ENCODE peak calls at places on chromosomes 13 and 19, in six cellular contexts. J, B, U, L, Z and Q are unnamed samples.

GRCh38 chr13:26531751-26532150 is 25.7 kb upstream of the WASF3 start:
- DNase-seq in J (no peak), B (no peak), U (no peak), L (no peak), Z (no peak), Q (no peak)

GRCh38 chr13:52104624-52105023 is 24.2 kb downstream of the NEK5 start:
- DNase-seq in J (no peak), B (no peak), U (no peak), L (no peak), Z (peak; percentile 61), Q (no peak)

GRCh38 chr13:63636231-63636993 is 2220.8 kb upstream of the PCDH20 start:
- DNase-seq in J (no peak), B (no peak), U (no peak), L (no peak), Z (no peak), Q (no peak)

GRCh38 chr19:10137751-10138682 is 18.3 kb upstream of the EIF3G start:
- DNase-seq in J (no peak), B (no peak), U (no peak), L (no peak), Z (no peak), Q (no peak)

GRCh38 chr19:44947041-44947581 is 1.3 kb downstream of the APOC2 start:
- DNase-seq in J (no peak), B (no peak), U (no peak), L (no peak), Z (no peak), Q (no peak)

GRCh38 chr19:33442706-33443105 is 69.2 kb downstream of the CEBPG start:
- DNase-seq in J (no peak), B (no peak), U (no peak), L (no peak), Z (no peak), Q (no peak)

GRCh38 chr13:113804017-113804702 is 45.1 kb downstream of the TMEM255B start:
- DNase-seq in J (no peak), B (no peak), U (no peak), L (peak; percentile 62), Z (no peak), Q (no peak)

GRCh38 chr13:38686635-38687245 is at the start of gene FREM2:
- DNase-seq in J (peak; percentile 97), B (peak; percentile 69), U (peak; percentile 96), L (peak; percentile 59), Z (peak; percentile 34), Q (peak; percentile 80)

GRCh38 chr19:52778811-52779210 is 7.8 kb downstream of the ZNF600 start:
- DNase-seq in J (no peak), B (no peak), U (no peak), L (no peak), Z (no peak), Q (no peak)

GRCh38 chr19:6861683-6862286 is 25.6 kb upstream of the ADGRE1 start:
- DNase-seq in J (no peak), B (no peak), U (no peak), L (no peak), Z (no peak), Q (no peak)

GRCh38 chr13:99376132-99376531 is 68.9 kb upstream of the GPR183 start:
- DNase-seq in J (no peak), B (no peak), U (no peak), L (no peak), Z (no peak), Q (peak; percentile 11)

GRCh38 chr13:72890546-72890945 is 108.6 kb downstream of the PIBF1 start:
- DNase-seq in J (no peak), B (no peak), U (no peak), L (no peak), Z (no peak), Q (no peak)
- H3K4me3 ChIP-seq in J (no peak overlapping the region), B (no peak overlapping the region), U (no peak overlapping the region), L (no peak overlapping the region), Z (no peak overlapping the region), Q (no peak overlapping the region)

DNA sequence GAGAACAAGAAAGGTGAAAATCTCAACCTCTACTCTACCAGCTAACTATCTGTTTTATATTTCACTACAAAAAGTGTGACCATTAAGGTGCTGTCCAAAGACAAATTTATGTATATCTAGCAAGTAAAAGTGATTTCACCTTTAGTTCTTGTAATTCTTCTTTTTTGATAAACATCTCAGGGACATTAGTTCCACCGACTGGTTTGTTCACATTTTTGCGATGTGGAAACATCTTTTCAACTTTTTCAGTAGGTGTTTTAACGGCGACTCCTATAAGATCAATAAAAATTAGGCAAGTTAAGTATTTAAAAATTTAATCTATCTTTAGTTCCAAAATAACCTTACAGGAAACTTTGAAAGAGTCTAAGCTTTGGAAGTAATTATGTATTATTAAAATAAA is 33.3 kb downstream of the CLDN10 start:
- DNase-seq in J (no peak), B (no peak), U (no peak), L (no peak), Z (no peak), Q (no peak)
- H3K36me3 ChIP-seq in J (peaks cover 24% of the 10 kb centered on the region), B (no peaks in the 10 kb centered on the region), U (peaks cover 62% of the 10 kb centered on the region), L (peaks cover 9% of the 10 kb centered on the region), Z (peaks cover 83% of the 10 kb centered on the region), Q (peaks cover 92% of the 10 kb centered on the region)

GRCh38 chr13:62207388-62207787 is 791.7 kb upstream of the PCDH20 start:
- DNase-seq in J (no peak), B (no peak), U (no peak), L (no peak), Z (no peak), Q (no peak)
- H3K4me3 ChIP-seq in J (no peak overlapping the region), B (no peak overlapping the region), U (no peak overlapping the region), L (no peak overlapping the region), Z (no peak overlapping the region), Q (no peak overlapping the region)

DNA sequence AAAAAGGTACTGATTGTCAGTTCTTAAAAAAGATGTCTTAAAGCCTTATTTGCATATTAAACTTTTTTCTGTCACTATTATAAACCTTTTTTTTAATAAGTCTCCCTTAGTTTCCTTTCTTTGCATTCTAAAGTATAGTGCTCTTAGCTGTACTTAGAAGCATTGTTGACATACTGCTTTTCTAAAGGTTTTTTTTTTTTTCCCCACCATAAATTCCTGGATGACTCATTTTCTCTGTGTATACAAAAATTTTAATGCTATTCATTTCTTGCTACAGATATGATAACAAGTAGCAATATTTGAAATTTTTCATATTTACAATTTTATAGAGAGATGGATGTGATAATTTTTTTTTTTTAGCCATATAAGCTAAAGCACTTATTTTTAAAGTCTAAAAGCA is 43.5 kb downstream of the METTL21C start:
- DNase-seq in J (no peak), B (no peak), U (no peak), L (peak; percentile 32), Z (peak; percentile 64), Q (no peak)
- H3K36me3 ChIP-seq in J (peaks cover 13% of the 10 kb centered on the region), B (no peaks in the 10 kb centered on the region), U (peaks cover 51% of the 10 kb centered on the region), L (peaks cover 5% of the 10 kb centered on the region), Z (peaks cover 64% of the 10 kb centered on the region), Q (peaks cover 88% of the 10 kb centered on the region)

GRCh38 chr19:12788682-12789097 is 2.6 kb upstream of the JUNB start:
- DNase-seq in J (peak; percentile 70), B (peak; percentile 87), U (peak; percentile 73), L (no peak), Z (peak; percentile 83), Q (peak; percentile 90)
- H3K4me3 ChIP-seq in J (peak overlapping the region; percentile 61), B (peak overlapping the region; percentile 80), U (peak overlapping the region; percentile 25), L (peak overlapping the region; percentile 20), Z (peak overlapping the region; percentile 78), Q (peak overlapping the region; percentile 81)

DNA sequence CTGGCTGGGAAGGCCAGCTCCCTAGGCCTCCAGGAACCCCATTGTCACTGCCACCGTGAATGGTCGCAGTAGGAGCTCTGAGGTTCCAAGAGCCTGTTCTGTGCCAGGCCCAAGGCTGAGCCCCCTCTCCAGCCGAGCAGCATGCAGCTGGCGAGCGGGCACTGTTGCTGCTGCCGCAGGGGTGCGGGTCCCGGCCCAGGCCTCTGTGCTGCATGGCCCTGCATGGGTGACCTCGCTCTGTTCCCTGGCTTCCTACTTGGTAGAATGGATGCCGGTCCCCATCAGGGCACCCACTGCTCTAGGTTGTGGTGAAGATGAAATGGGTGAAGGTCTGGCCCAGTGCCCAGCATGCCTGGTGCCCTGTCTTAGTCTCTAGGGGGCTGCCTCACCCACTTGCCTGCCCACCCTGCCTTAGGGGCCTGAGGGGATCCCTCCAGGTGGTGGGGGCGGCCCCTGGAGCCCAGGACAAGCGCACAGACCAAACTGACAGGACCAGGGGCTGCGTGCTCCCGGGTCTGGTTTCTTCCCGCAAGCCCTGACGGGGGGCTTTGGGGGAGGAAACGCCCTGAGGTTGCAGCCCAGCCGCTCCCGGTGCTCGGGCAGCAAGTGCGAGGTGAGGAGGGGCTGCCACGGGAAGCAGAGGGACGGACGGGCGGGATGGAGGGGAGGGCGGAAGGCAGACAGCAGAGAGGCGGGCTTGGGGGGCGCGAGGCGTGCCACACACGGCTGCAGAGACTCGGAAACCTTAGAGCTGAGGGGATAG is 8.7 kb upstream of the UQCR11 start:
- DNase-seq in J (no peak), B (no peak), U (no peak), L (no peak), Z (no peak), Q (no peak)
- H3K36me3 ChIP-seq in J (no peaks in the 10 kb centered on the region), B (no peaks in the 10 kb centered on the region), U (peaks cover 32% of the 10 kb centered on the region), L (peaks cover 45% of the 10 kb centered on the region), Z (peaks cover 46% of the 10 kb centered on the region), Q (peaks cover 88% of the 10 kb centered on the region)